ENCODE peak calls at places on chromosomes 16 and 17, in four cellular contexts. B is left ventricle myocardium inferior, P is body of pancreas, V is thoracic aorta. R is an unnamed sample.
A peak's percentile ranks its signal among the peaks of the same experiment; 100 is the strongest.

GRCh38 chr16:50942143-50942542 is 200.3 kb downstream of the CYLD start:
- DNase-seq in B (no peak), P (no peak), V (no peak), R (no peak)

GRCh38 chr16:48014349-48015135 is 141.3 kb downstream of the ABCC12 start:
- DNase-seq in B (no peak), P (no peak), V (no peak), R (no peak)

GRCh38 chr16:17223576-17223975 is 247.2 kb downstream of the XYLT1 start:
- DNase-seq in B (no peak), P (no peak), V (no peak), R (no peak)

GRCh38 chr17:35345926-35346771 is 27.3 kb downstream of the SLFN11 start:
- DNase-seq in B (peak; percentile 79), P (peak; percentile 40), V (peak; percentile 12), R (no peak)

GRCh38 chr16:67842509-67843342 is 606 bp downstream of the THAP11 start:
- DNase-seq in B (peak; percentile 65), P (peak; percentile 68), V (no peak), R (peak; percentile 68)

GRCh38 chr16:69402448-69402847 is 16.6 kb upstream of the TERF2 start:
- DNase-seq in B (no peak), P (no peak), V (no peak), R (no peak)

GRCh38 chr16:12794486-12795399 is 8.9 kb downstream of the CPPED1 start:
- DNase-seq in B (peak; percentile 70), P (no peak), V (no peak), R (no peak)

GRCh38 chr16:10988164-10988803 is 43.9 kb downstream of the CLEC16A start:
- DNase-seq in B (no peak), P (no peak), V (no peak), R (no peak)

GRCh38 chr17:13003454-13003851 is 14.4 kb downstream of the ELAC2 start:
- DNase-seq in B (no peak), P (no peak), V (no peak), R (no peak)
- H3K27me3 ChIP-seq in B (no peaks in the 10 kb centered on the region), P (no peaks in the 10 kb centered on the region), V (no peaks in the 10 kb centered on the region), R (no peaks in the 10 kb centered on the region)

GRCh38 chr17:77609553-77610517 is 348.7 kb upstream of the TNRC6C start:
- DNase-seq in B (no peak), P (no peak), V (no peak), R (no peak)

GRCh38 chr17:77610518-77610893 is 348.0 kb upstream of the TNRC6C start:
- DNase-seq in B (no peak), P (no peak), V (no peak), R (no peak)

GRCh38 chr17:77613181-77613580 is 345.3 kb upstream of the TNRC6C start:
- DNase-seq in B (no peak), P (peak; percentile 23), V (no peak), R (no peak)

GRCh38 chr17:77611791-77612466 is 346.6 kb upstream of the TNRC6C start:
- DNase-seq in B (no peak), P (no peak), V (no peak), R (no peak)

DNA sequence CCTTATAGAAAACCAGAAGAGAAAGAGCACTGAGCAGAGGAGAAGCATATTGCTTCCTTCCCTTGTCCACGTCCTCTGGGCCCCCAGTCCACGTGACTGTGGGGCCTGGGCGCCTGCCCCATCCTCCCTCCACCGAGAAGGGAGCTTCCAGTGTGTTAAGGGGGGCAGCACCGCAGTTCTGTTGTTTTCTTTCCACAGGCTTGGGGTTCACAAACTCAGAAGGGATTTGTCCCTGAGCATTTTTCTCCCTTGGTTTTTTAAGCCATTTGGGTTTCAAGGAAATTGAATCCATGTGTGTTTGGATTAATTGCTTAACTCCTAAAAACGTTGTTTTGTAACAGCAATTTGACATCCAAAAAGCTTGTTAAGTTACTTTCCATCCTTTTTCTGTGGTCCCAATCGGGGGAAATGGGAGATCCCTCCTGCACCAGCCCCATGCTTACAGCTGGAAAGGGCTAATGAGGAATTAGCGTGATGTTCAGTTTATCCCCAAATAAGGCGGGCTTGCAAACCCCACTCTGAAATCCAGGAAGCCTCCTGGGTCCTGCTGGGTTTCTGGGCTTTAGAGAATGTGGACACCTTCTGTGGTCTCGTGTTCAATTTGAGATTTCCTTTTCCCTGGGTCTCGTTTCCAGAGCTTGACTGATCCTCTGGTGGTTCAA is 347.4 kb upstream of the TNRC6C start:
- DNase-seq in B (no peak), P (no peak), V (no peak), R (no peak)
- H3K4me3 ChIP-seq in B (no peak overlapping the region), P (no peak overlapping the region), V (peak overlapping the region; percentile 57), R (no peak overlapping the region)

DNA sequence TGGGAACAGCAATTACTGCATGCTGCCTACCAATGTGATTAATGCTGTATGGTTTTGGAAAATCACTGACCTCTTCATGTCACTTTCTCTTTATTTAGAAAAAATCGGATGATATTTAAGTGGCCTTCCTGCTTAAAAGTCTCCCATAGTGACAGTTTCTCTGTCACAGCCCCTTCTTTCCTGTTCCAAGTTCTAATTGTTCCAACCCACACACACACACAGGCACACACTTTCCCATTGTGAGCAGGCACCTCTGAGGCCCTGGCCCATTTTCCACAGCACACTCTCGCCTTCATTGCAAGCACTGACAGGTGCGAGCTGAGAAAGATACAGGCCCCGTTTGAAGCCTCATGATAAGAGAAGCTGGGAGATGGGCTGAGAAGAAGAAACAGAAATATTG is 505.9 kb downstream of the HS3ST4 start:
- DNase-seq in B (no peak), P (no peak), V (no peak), R (no peak)
- H3K4me1 ChIP-seq in B (peaks cover 13% of the 10 kb centered on the region), P (no peaks in the 10 kb centered on the region), V (no peaks in the 10 kb centered on the region), R (no peaks in the 10 kb centered on the region)

GRCh38 chr16:84207869-84208268 is 16.9 kb downstream of the ADAD2 start:
- DNase-seq in B (no peak), P (no peak), V (no peak), R (no peak)
- H3K27me3 ChIP-seq in B (no peaks in the 10 kb centered on the region), P (no peaks in the 10 kb centered on the region), V (no peaks in the 10 kb centered on the region), R (no peaks in the 10 kb centered on the region)

R was measured in Caco-2.